ENCODE peak calls at places on chromosome 3, in eight cellular contexts. D is AG04449, V is mucosa of descending colon, C is dorsolateral prefrontal cortex, R is thoracic aorta, P is esophagus squamous epithelium, N is OCI-LY7, E is fibroblast of the aortic adventitia. A is an unnamed sample.
A peak's percentile ranks its signal among the peaks of the same experiment; 100 is the strongest.

GRCh38 chr3:4493931-4494806 is 1.0 kb downstream of the ITPR1 start:
- DNase-seq in P (no peak), E (peak; percentile 23), R (no peak), V (peak; percentile 35), C (peak; percentile 23), D (no peak), N (peak; percentile 43), A (peak; percentile 48)

GRCh38 chr3:50405249-50405648 is 45.9 kb upstream of the TMEM115 start:
- DNase-seq in C (no peak), E (peak; percentile 9), V (no peak), P (no peak), R (no peak), N (peak; percentile 34), D (no peak), A (no peak)

GRCh38 chr3:14536055-14536815 is 3.9 kb downstream of the GRIP2 start:
- DNase-seq in C (no peak), P (no peak), E (no peak), R (no peak), N (no peak), D (no peak), V (peak; percentile 6), A (peak; percentile 10)

GRCh38 chr3:18868911-18869689 is 279.2 kb upstream of the KCNH8 start:
- DNase-seq in C (no peak), D (no peak), N (no peak), V (no peak), E (no peak), P (no peak), R (no peak), A (no peak)

GRCh38 chr3:35733276-35733675 is 94.0 kb downstream of the ARPP21 start:
- DNase-seq in V (no peak), R (no peak), D (no peak), C (peak; percentile 79), P (no peak), E (no peak), N (no peak), A (no peak)

GRCh38 chr3:16741103-16741758 is 136.0 kb upstream of the DAZL start:
- DNase-seq in R (no peak), V (no peak), D (peak; percentile 57), E (peak; percentile 86), P (no peak), N (no peak), C (no peak), A (no peak)

GRCh38 chr3:12353796-12354505 is 65.1 kb downstream of the PPARG start:
- DNase-seq in E (peak; percentile 64), V (no peak), D (no peak), N (no peak), C (no peak), P (no peak), R (no peak), A (no peak)

GRCh38 chr3:71874618-71875017 is 89.7 kb upstream of the PROK2 start:
- DNase-seq in V (no peak), R (no peak), P (no peak), N (no peak), D (no peak), C (no peak), E (no peak), A (no peak)

GRCh38 chr3:163914567-163914966 is 1163.7 kb downstream of the SI start:
- DNase-seq in E (no peak), V (no peak), R (no peak), C (no peak), P (no peak), D (no peak), N (no peak), A (no peak)

GRCh38 chr3:63655519-63655918 is 3.0 kb downstream of the SNTN start:
- DNase-seq in E (peak; percentile 82), C (no peak), V (no peak), R (no peak), P (no peak), D (peak; percentile 92), N (no peak), A (no peak)

GRCh38 chr3:42185044-42185443 is 80.9 kb downstream of the CCK start:
- DNase-seq in P (no peak), C (no peak), N (no peak), E (peak; percentile 8), D (no peak), R (no peak), V (no peak), A (no peak)

GRCh38 chr3:127483902-127484591 is 106.5 kb downstream of the TPRA1 start:
- DNase-seq in N (no peak), P (no peak), C (no peak), D (no peak), V (no peak), E (no peak), R (no peak), A (no peak)

GRCh38 chr3:170835346-170835745 is 34.6 kb downstream of the RPL22L1 start:
- DNase-seq in E (no peak), D (no peak), R (no peak), V (no peak), P (no peak), N (no peak), C (no peak), A (no peak)

GRCh38 chr3:102514241-102514640 is 79.4 kb downstream of the ZPLD1 start:
- DNase-seq in P (no peak), V (no peak), E (no peak), C (no peak), R (no peak), D (no peak), N (no peak), A (no peak)

GRCh38 chr3:152899306-152899705 is 64.4 kb downstream of the P2RY1 start:
- DNase-seq in C (no peak), N (no peak), V (no peak), E (no peak), P (no peak), D (no peak), R (no peak), A (no peak)

GRCh38 chr3:851098-851790 is 241.6 kb upstream of the CNTN6 start:
- DNase-seq in P (no peak), E (no peak), V (no peak), C (no peak), N (no peak), D (no peak), R (no peak), A (no peak)
- TF ChIP-seq CTCF in P (no peak), E (no peak), V (no peak), C (no peak), N (no peak), D (no peak), R (no peak), A (no peak)

GRCh38 chr3:122977645-122978466 is 49.7 kb downstream of the SEMA5B start:
- DNase-seq in N (no peak), E (peak; percentile 51), C (peak; percentile 32), D (peak; percentile 41), R (peak; percentile 47), V (no peak), P (no peak), A (peak; percentile 62)

GRCh38 chr3:122975924-122976293 is 51.7 kb downstream of the SEMA5B start:
- DNase-seq in E (no peak), P (no peak), D (no peak), N (peak; percentile 72), R (no peak), C (no peak), V (no peak), A (no peak)

GRCh38 chr3:122974764-122975162 is 52.8 kb downstream of the SEMA5B start:
- DNase-seq in R (peak; percentile 31), N (no peak), P (no peak), C (no peak), V (no peak), E (peak; percentile 79), D (no peak), A (no peak)

GRCh38 chr3:122973893-122974615 is 53.5 kb downstream of the SEMA5B start:
- DNase-seq in V (no peak), E (no peak), P (no peak), D (no peak), N (no peak), R (no peak), C (peak; percentile 91), A (no peak)

DNA sequence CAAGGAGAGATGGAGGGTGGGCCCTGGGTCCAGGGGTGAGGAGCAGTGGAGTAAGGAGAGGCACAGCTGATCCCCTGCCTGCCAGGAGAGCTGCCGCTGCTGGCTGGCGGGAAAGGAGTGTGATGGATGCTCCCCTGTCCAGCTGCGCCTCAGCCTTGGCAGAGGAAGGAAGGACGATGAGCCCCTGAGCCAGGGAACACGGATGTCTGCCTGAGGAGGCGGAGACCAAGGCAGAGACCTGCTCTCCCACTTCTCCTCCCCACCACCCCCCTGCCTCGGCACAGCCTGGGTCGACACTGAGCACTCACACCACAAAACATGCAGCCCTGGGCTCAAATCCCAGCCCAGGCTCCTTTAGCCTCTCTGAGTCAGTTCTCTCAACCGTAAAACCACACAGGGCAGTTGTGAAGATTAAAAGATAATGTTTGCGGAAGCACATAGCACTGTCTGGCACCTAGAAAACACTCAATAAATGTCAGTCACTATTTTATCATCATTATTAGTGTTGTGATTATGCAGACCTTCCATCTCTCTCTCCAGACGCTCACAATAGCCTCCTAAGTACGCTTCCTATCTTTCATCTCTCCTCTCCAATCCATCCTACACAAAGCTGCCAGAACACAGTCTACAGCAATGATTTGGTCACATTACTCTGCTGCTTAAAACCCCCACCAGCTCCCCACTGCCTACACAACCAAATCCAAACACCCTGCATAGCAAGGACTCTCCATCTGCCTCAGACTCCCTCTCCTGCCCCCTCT is 52.2 kb downstream of the SEMA5B start:
- DNase-seq in N (peak; percentile 53), P (no peak), R (no peak), C (no peak), D (no peak), E (peak; percentile 80), V (no peak), A (no peak)
- H3K4me3 ChIP-seq in N (peak overlapping the region; percentile 54), P (peak overlapping the region; percentile 12), R (no peak overlapping the region), C (no peak overlapping the region), D (no peak overlapping the region), E (peak overlapping the region; percentile 7), V (no peak overlapping the region), A (no peak overlapping the region)

DNA sequence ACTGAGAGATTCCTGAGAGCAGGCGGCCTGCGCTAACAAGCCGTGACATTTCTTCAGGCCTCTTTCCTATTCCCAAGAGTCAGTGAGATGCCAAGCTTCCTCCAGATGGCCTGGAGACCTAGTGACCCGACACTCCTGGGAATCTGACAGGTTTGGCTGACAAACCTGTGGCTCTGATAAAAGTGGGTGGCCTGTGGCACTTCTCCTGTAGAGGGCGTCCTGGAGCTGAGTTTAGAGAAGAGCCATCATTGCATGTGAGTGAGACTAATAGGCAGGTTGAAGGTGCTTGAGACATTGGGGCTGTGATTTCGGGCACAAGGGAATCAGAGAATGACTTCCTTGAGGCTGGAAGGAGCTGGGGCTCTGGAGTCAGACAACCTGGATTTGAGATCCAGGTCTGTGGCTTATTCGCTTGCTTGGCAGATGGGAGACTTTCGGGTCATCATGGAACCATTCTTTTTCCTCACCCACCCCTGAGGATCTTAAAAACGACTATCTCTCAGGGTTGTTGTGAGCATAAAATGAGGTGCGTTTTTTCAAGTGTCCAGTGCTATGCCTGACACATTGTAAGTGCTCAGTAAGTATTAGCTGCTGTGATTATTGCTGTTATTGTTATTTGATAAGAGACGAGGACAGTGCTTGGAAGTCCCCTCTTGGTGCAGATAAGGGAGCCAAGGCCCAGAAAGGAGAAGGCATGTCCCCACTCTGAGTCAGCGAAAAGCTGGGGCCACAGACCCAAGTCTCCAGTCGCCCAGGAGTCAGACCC is 77.2 kb downstream of the SCN10A start:
- DNase-seq in E (peak; percentile 48), N (peak; percentile 39), C (no peak), D (no peak), R (no peak), V (peak; percentile 36), P (no peak), A (no peak)
- TF ChIP-seq CTCF in E (peak; percentile 71), N (peak; percentile 84), C (peak; percentile 22), D (peak; percentile 84), R (peak; percentile 16), V (no peak), P (peak; percentile 24), A (peak; percentile 27)

DNA sequence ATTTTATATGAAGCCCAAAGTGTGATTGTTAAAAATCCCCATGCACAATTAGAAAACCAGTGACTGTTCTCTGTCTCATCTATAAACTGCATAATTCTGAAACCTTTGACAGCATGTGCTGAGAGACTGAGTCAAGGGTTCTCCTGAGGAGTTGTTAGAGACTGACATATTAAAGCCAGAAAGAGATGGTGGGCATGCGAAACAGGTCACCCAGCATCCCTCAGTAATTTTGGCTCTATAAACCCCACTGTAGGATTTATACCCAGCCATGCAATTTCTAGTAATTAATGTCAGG is 3.6 kb downstream of the VGLL3 start:
- DNase-seq in V (no peak), D (no peak), C (no peak), P (no peak), N (no peak), R (no peak), E (no peak), A (no peak)
- H3K4me3 ChIP-seq in V (no peak overlapping the region), D (peak overlapping the region; percentile 99), C (no peak overlapping the region), P (peak overlapping the region; percentile 37), N (no peak overlapping the region), R (peak overlapping the region; percentile 55), E (peak overlapping the region; percentile 94), A (peak overlapping the region; percentile 59)

A was measured in lower lobe of right lung.